ENCODE peak calls at places on chromosome 11, in nine cellular contexts. S, U, R, T, G, K, A, D and Z are unnamed samples. For H3K4me1, the result is how much of the 10 kb centered on the place peaks cover.

GRCh38 chr11:100863080-100863581 is 176.0 kb downstream of the ARHGAP42 start:
- DNase-seq in S (no peak), U (peak), R (no peak), T (no peak), G (peak), K (no peak), A (no peak), D (peak), Z (no peak)

GRCh38 chr11:4187055-4187988 is 92.7 kb downstream of the RRM1 start:
- DNase-seq in S (peak), U (peak), R (peak), T (peak), G (peak), K (peak), A (peak), D (peak), Z (peak)

GRCh38 chr11:125074511-125075241 is 11.6 kb downstream of the SLC37A2 start:
- DNase-seq in S (no peak), U (no peak), R (no peak), T (no peak), G (no peak), K (no peak), A (peak), D (no peak), Z (no peak)

GRCh38 chr11:111696556-111696955 is 69.6 kb downstream of the PPP2R1B start:
- DNase-seq in S (no peak), U (no peak), R (no peak), T (no peak), G (no peak), K (no peak), A (no peak), D (peak), Z (no peak)

GRCh38 chr11:101718406-101718805 is 134.6 kb upstream of the TRPC6 start:
- DNase-seq in S (no peak), U (no peak), R (no peak), T (no peak), G (no peak), K (no peak), A (no peak), D (peak), Z (no peak)

GRCh38 chr11:119338318-119338890 is 2.3 kb downstream of the C1QTNF5 start:
- DNase-seq in S (no peak), U (peak), R (peak), T (peak), G (peak), K (peak), A (peak), D (no peak), Z (peak)

GRCh38 chr11:19472679-19473078 is 231.9 kb upstream of the E2F8 start:
- DNase-seq in S (no peak), U (no peak), R (no peak), T (no peak), G (no peak), K (no peak), A (no peak), D (no peak), Z (no peak)

GRCh38 chr11:101487775-101488174 is 96.0 kb downstream of the TRPC6 start:
- DNase-seq in S (no peak), U (no peak), R (no peak), T (no peak), G (no peak), K (no peak), A (no peak), D (peak), Z (no peak)

GRCh38 chr11:60634151-60634550 is 65.3 kb upstream of the MS4A8 start:
- DNase-seq in S (no peak), U (no peak), R (no peak), T (no peak), G (no peak), K (no peak), A (no peak), D (no peak), Z (no peak)

GRCh38 chr11:65594991-65595920 is at the start of gene KCNK7:
- DNase-seq in S (no peak), U (no peak), R (no peak), T (no peak), G (no peak), K (peak), A (peak), D (no peak), Z (no peak)

GRCh38 chr11:83722392-83722791 is 436.2 kb upstream of the CCDC90B start:
- DNase-seq in S (no peak), U (no peak), R (no peak), T (no peak), G (peak), K (no peak), A (no peak), D (no peak), Z (no peak)

GRCh38 chr11:66543263-66544107 is 2.4 kb downstream of the ZDHHC24 start:
- DNase-seq in S (no peak), U (no peak), R (peak), T (peak), G (peak), K (peak), A (no peak), D (peak), Z (peak)

GRCh38 chr11:56841210-56841810 is 92.8 kb upstream of the OR9G4 start:
- DNase-seq in S (no peak), U (peak), R (peak), T (no peak), G (peak), K (peak), A (no peak), D (peak), Z (no peak)

GRCh38 chr11:32602657-32603410 is 19.2 kb downstream of the EIF3M start:
- DNase-seq in S (no peak), U (no peak), R (no peak), T (no peak), G (no peak), K (no peak), A (no peak), D (peak), Z (no peak)

GRCh38 chr11:34630544-34630943 is 9.7 kb downstream of the EHF start:
- DNase-seq in S (no peak), U (no peak), R (no peak), T (no peak), G (no peak), K (no peak), A (no peak), D (no peak), Z (no peak)

GRCh38 chr11:18063131-18063530 is 17.1 kb upstream of the TPH1 start:
- DNase-seq in S (no peak), U (no peak), R (no peak), T (no peak), G (peak), K (no peak), A (no peak), D (no peak), Z (no peak)

GRCh38 chr11:78798567-78799170 is 224.0 kb upstream of the NARS2 start:
- DNase-seq in S (peak), U (peak), R (peak), T (peak), G (peak), K (peak), A (peak), D (peak), Z (peak)

GRCh38 chr11:65415499-65416340 is 6.9 kb upstream of the NEAT1 start:
- DNase-seq in S (no peak), U (no peak), R (peak), T (peak), G (no peak), K (peak), A (peak), D (no peak), Z (peak)

GRCh38 chr11:59944761-59945160 is 6.5 kb downstream of the OOSP1 start:
- DNase-seq in S (no peak), U (no peak), R (no peak), T (no peak), G (no peak), K (no peak), A (no peak), D (no peak), Z (no peak)

GRCh38 chr11:28107331-28107725 is 628 bp downstream of the KIF18A start:
- DNase-seq in S (no peak), U (no peak), R (no peak), T (no peak), G (no peak), K (no peak), A (no peak), D (peak), Z (peak)

GRCh38 chr11:19116315-19116970 is 525 bp upstream of the ZDHHC13 start:
- DNase-seq in S (no peak), U (no peak), R (no peak), T (peak), G (no peak), K (no peak), A (no peak), D (no peak), Z (no peak)

GRCh38 chr11:27444801-27445215 is 27.8 kb downstream of the LGR4 start:
- DNase-seq in S (peak), U (no peak), R (no peak), T (no peak), G (no peak), K (no peak), A (no peak), D (no peak), Z (no peak)

GRCh38 chr11:66861774-66862558 is 5.1 kb downstream of the LRFN4 start:
- DNase-seq in S (no peak), U (no peak), R (no peak), T (no peak), G (no peak), K (no peak), A (peak), D (no peak), Z (no peak)

GRCh38 chr11:126284829-126285228 is 1.9 kb downstream of the TIRAP start:
- DNase-seq in S (no peak), U (peak), R (peak), T (no peak), G (peak), K (peak), A (peak), D (peak), Z (peak)

GRCh38 chr11:129190087-129190486 is 2.0 kb downstream of the ARHGAP32 start:
- DNase-seq in S (no peak), U (no peak), R (no peak), T (no peak), G (peak), K (peak), A (no peak), D (no peak), Z (no peak)

GRCh38 chr11:1645357-1645821 is 15.8 kb downstream of the KRTAP5-5 start:
- DNase-seq in S (no peak), U (no peak), R (no peak), T (peak), G (no peak), K (no peak), A (no peak), D (no peak), Z (no peak)

GRCh38 chr11:66956689-66957290 is 1.4 kb downstream of the PC start:
- DNase-seq in S (no peak), U (peak), R (no peak), T (no peak), G (peak), K (no peak), A (peak), D (peak), Z (no peak)

GRCh38 chr11:47408598-47409439 is 429 bp downstream of the SLC39A13 start:
- DNase-seq in S (no peak), U (no peak), R (peak), T (peak), G (peak), K (peak), A (peak), D (peak), Z (no peak)

GRCh38 chr11:46127150-46127638 is 5.9 kb upstream of the PHF21A start:
- DNase-seq in S (no peak), U (peak), R (no peak), T (peak), G (no peak), K (peak), A (no peak), D (peak), Z (peak)

GRCh38 chr11:134908583-134908982 is 496.5 kb upstream of the B3GAT1 start:
- DNase-seq in S (no peak), U (no peak), R (no peak), T (no peak), G (no peak), K (no peak), A (no peak), D (no peak), Z (no peak)

GRCh38 chr11:115941481-115941993 is 437.3 kb upstream of the CADM1 start:
- DNase-seq in S (no peak), U (peak), R (peak), T (no peak), G (no peak), K (peak), A (peak), D (peak), Z (no peak)

GRCh38 chr11:34653851-34654490 is 33.1 kb downstream of the EHF start:
- DNase-seq in S (no peak), U (no peak), R (no peak), T (no peak), G (peak), K (peak), A (no peak), D (peak), Z (peak)

GRCh38 chr11:46489668-46490560 is 98.3 kb upstream of the CHRM4 start:
- DNase-seq in S (peak), U (no peak), R (no peak), T (no peak), G (no peak), K (peak), A (no peak), D (peak), Z (no peak)

GRCh38 chr11:66328036-66328306 is 8.3 kb downstream of the RIN1 start:
- DNase-seq in S (no peak), U (no peak), R (no peak), T (no peak), G (no peak), K (peak), A (no peak), D (no peak), Z (no peak)

GRCh38 chr11:31902706-31903105 is 91.6 kb upstream of the PAX6 start:
- DNase-seq in S (no peak), U (no peak), R (no peak), T (no peak), G (no peak), K (no peak), A (no peak), D (no peak), Z (no peak)

GRCh38 chr11:104462346-104462745 is 298.4 kb upstream of the PDGFD start:
- DNase-seq in S (no peak), U (no peak), R (peak), T (no peak), G (no peak), K (no peak), A (no peak), D (peak), Z (no peak)

GRCh38 chr11:118744001-118744400 is 47.0 kb downstream of the DDX6 start:
- DNase-seq in S (no peak), U (no peak), R (no peak), T (no peak), G (no peak), K (no peak), A (no peak), D (no peak), Z (no peak)

GRCh38 chr11:65445604-65446445 is 23.2 kb downstream of the NEAT1 start:
- DNase-seq in S (no peak), U (no peak), R (peak), T (peak), G (peak), K (no peak), A (peak), D (peak), Z (peak)

DNA sequence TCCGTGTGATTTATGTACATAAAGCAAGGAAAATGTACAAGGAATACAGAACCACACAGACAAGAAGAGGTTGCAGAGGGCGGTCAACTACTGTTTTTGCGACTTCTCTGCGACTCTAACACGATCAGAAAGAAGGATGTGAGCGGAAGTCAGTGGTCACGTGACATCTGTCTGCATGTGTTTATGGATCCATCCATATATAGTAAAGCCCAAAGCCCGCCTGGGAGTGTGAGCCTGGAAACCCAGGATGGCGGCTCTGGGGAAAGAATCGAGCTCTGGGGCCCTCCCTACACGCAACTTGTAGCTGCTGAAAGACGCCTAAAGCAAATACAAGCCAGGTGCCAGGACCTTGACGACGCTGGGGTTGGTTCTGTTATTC is 8.8 kb downstream of the OSBPL5 start:
- DNase-seq in S (no peak), U (no peak), R (no peak), T (peak), G (no peak), K (no peak), A (peak), D (no peak), Z (no peak)
- H3K4me1 ChIP-seq in S (under half), U (half or more), R (under half), T (half or more), G (half or more), K (under half), A (half or more), D (half or more), Z (under half)

GRCh38 chr11:80083561-80083960 is 642.7 kb upstream of the TENM4 start:
- DNase-seq in S (no peak), U (no peak), R (no peak), T (no peak), G (no peak), K (peak), A (no peak), D (no peak), Z (no peak)
- TF ChIP-seq POLR2A in S (no peak), U (no peak), R (no peak), T (no peak), G (no peak), K (no peak), A (no peak), D (no peak), Z (no peak)

GRCh38 chr11:69442012-69442806 is 39.3 kb upstream of the LINC01488 start:
- DNase-seq in S (no peak), U (no peak), R (no peak), T (peak), G (no peak), K (no peak), A (peak), D (no peak), Z (no peak)
- TF ChIP-seq CTCF in S (no peak), U (no peak), R (no peak), T (no peak), G (no peak), K (no peak), A (no peak), D (no peak), Z (no peak)

GRCh38 chr11:122670131-122670530 is 14.6 kb downstream of the UBASH3B start:
- DNase-seq in S (no peak), U (no peak), R (no peak), T (no peak), G (no peak), K (no peak), A (no peak), D (no peak), Z (no peak)
- H3K4me1 ChIP-seq in S (under half), U (under half), R (under half), T (half or more), G (under half), K (under half), A (under half), D (under half), Z (under half)

GRCh38 chr11:2836335-2837095 is 49.1 kb downstream of the CDKN1C start:
- DNase-seq in S (no peak), U (no peak), R (no peak), T (no peak), G (no peak), K (no peak), A (no peak), D (no peak), Z (no peak)
- TF ChIP-seq POLR2A in S (no peak), U (no peak), R (no peak), T (no peak), G (no peak), K (no peak), A (no peak), D (no peak), Z (no peak)

GRCh38 chr11:62171261-62171723 is 18.7 kb upstream of the SCGB1D1 start:
- DNase-seq in S (peak), U (peak), R (peak), T (no peak), G (peak), K (peak), A (peak), D (peak), Z (peak)
- TF ChIP-seq CTCF in S (no peak), U (peak), R (no peak), T (peak), G (no peak), K (peak), A (peak), D (peak), Z (peak)